ENCODE peak calls at places on chromosomes 11 and 22, in seven cellular contexts. One of them, this sample, is unnamed.

GRCh38 chr11:75577198-75577597 is 15.1 kb downstream of the SERPINH1 start:
- DNase-seq in prostate gland: peak
- DNase-seq in NB4: peak
- DNase-seq in suprapubic skin: no peak
- DNase-seq in uterus: peak
- DNase-seq in sigmoid colon: no peak
- DNase-seq in H1: no peak
- DNase-seq in this sample: no peak

GRCh38 chr11:75342231-75342918 is 9.1 kb downstream of the ARRB1 start:
- DNase-seq in suprapubic skin: no peak
- DNase-seq in NB4: no peak
- DNase-seq in H1: no peak
- DNase-seq in uterus: no peak
- DNase-seq in sigmoid colon: no peak
- DNase-seq in prostate gland: no peak
- DNase-seq in this sample: no peak

GRCh38 chr22:22684605-22685561 is 40.5 kb downstream of the GGTLC2 start:
- DNase-seq in H1: no peak
- DNase-seq in prostate gland: no peak
- DNase-seq in suprapubic skin: no peak
- DNase-seq in NB4: peak
- DNase-seq in sigmoid colon: peak
- DNase-seq in uterus: no peak
- DNase-seq in this sample: no peak

GRCh38 chr11:128686045-128686741 is 7.7 kb upstream of the FLI1 start:
- DNase-seq in prostate gland: no peak
- DNase-seq in H1: no peak
- DNase-seq in NB4: peak
- DNase-seq in uterus: no peak
- DNase-seq in suprapubic skin: no peak
- DNase-seq in sigmoid colon: no peak
- DNase-seq in this sample: no peak

GRCh38 chr11:101215069-101215468 is 85.5 kb upstream of the PGR start:
- DNase-seq in sigmoid colon: no peak
- DNase-seq in uterus: no peak
- DNase-seq in H1: no peak
- DNase-seq in suprapubic skin: no peak
- DNase-seq in NB4: no peak
- DNase-seq in prostate gland: no peak
- DNase-seq in this sample: no peak

GRCh38 chr11:23789938-23790371 is 706.9 kb upstream of the LUZP2 start:
- DNase-seq in NB4: no peak
- DNase-seq in H1: no peak
- DNase-seq in uterus: no peak
- DNase-seq in sigmoid colon: no peak
- DNase-seq in prostate gland: no peak
- DNase-seq in suprapubic skin: no peak
- DNase-seq in this sample: no peak

GRCh38 chr22:49015459-49015858 is 812.2 kb downstream of the BRD1 start:
- DNase-seq in uterus: no peak
- DNase-seq in prostate gland: no peak
- DNase-seq in sigmoid colon: peak
- DNase-seq in suprapubic skin: peak
- DNase-seq in H1: no peak
- DNase-seq in NB4: no peak
- DNase-seq in this sample: no peak

GRCh38 chr22:46909237-46910030 is 147.0 kb downstream of the TBC1D22A start:
- DNase-seq in H1: no peak
- DNase-seq in uterus: no peak
- DNase-seq in prostate gland: no peak
- DNase-seq in sigmoid colon: no peak
- DNase-seq in suprapubic skin: no peak
- DNase-seq in NB4: no peak
- DNase-seq in this sample: no peak

GRCh38 chr11:131064373-131064991 is 148.2 kb upstream of the SNX19 start:
- DNase-seq in NB4: peak
- DNase-seq in H1: peak
- DNase-seq in prostate gland: peak
- DNase-seq in sigmoid colon: no peak
- DNase-seq in uterus: peak
- DNase-seq in suprapubic skin: no peak
- DNase-seq in this sample: no peak

GRCh38 chr11:46643986-46644385 is 26.6 kb downstream of the ATG13 start:
- DNase-seq in NB4: no peak
- DNase-seq in suprapubic skin: no peak
- DNase-seq in uterus: no peak
- DNase-seq in prostate gland: no peak
- DNase-seq in sigmoid colon: no peak
- DNase-seq in H1: no peak
- DNase-seq in this sample: no peak

GRCh38 chr22:26610072-26610958 is 7.5 kb downstream of the CRYBB1 start:
- DNase-seq in NB4: peak
- DNase-seq in sigmoid colon: no peak
- DNase-seq in suprapubic skin: no peak
- DNase-seq in prostate gland: no peak
- DNase-seq in H1: no peak
- DNase-seq in uterus: no peak
- DNase-seq in this sample: no peak

GRCh38 chr11:103202048-103202651 is 92.9 kb downstream of the DYNC2H1 start:
- DNase-seq in sigmoid colon: no peak
- DNase-seq in NB4: peak
- DNase-seq in suprapubic skin: no peak
- DNase-seq in prostate gland: no peak
- DNase-seq in H1: no peak
- DNase-seq in uterus: no peak
- DNase-seq in this sample: no peak

GRCh38 chr11:126534141-126534805 is 178.8 kb downstream of the ST3GAL4 start:
- DNase-seq in H1: no peak
- DNase-seq in prostate gland: no peak
- DNase-seq in NB4: no peak
- DNase-seq in suprapubic skin: no peak
- DNase-seq in sigmoid colon: no peak
- DNase-seq in uterus: no peak
- DNase-seq in this sample: no peak

GRCh38 chr11:65571940-65572339 is 398 bp upstream of the FAM89B start:
- DNase-seq in suprapubic skin: no peak
- DNase-seq in NB4: peak
- DNase-seq in H1: no peak
- DNase-seq in sigmoid colon: no peak
- DNase-seq in prostate gland: no peak
- DNase-seq in uterus: no peak
- DNase-seq in this sample: no peak

GRCh38 chr11:33687733-33688479 is 12.7 kb downstream of the C11orf91 start:
- DNase-seq in NB4: peak
- DNase-seq in prostate gland: peak
- DNase-seq in suprapubic skin: no peak
- DNase-seq in uterus: no peak
- DNase-seq in sigmoid colon: no peak
- DNase-seq in H1: no peak
- DNase-seq in this sample: no peak

DNA sequence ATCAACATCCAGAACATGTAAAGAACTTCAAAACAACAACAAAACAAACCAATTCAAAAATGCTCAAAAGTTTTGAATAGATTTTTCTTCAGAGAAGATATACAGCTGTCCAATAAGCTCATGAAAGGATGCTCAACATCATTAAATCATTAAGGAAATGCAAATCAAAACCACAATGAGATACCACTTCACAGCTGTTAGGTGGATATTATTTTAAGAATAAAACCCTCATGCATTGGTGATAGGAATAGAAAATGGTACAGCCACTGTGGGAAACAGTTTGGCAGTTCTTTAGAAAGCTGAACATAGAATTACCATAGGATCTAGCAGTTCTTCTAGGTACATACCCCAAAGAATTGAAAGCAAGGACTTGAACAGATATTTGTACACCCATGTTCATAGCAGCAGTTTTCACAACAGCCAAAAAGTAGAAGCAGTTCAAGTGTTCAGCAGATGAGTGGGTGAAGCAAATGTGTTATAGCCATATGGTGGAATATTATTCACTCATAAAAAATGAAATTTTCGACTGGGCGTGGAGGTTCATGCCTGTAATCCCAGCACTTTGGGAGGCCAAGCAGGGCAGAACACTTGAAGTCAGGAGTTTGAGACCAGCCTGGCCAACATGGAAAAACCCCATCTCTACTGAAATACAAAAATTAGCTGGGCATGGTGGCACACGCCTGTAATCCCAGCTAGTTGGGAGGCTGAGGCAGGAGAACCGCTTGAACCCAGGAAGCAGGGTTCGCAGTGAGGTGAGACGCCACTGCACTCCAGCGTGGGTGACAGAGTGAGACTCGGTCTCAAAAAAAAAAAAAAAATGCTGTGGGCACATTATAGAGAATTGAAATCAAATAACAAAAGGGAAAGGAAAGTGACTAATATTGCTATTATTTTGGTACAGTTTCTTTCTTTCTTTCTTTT is 42.9 kb downstream of the CBL start:
- DNase-seq in NB4: no peak
- DNase-seq in H1: no peak
- DNase-seq in sigmoid colon: no peak
- DNase-seq in uterus: no peak
- DNase-seq in prostate gland: no peak
- DNase-seq in suprapubic skin: no peak
- DNase-seq in this sample: no peak
- H3K4me3 ChIP-seq in NB4: no peak
- H3K4me3 ChIP-seq in H1: no peak
- H3K4me3 ChIP-seq in sigmoid colon: no peak
- H3K4me3 ChIP-seq in uterus: no peak
- H3K4me3 ChIP-seq in prostate gland: no peak
- H3K4me3 ChIP-seq in suprapubic skin: no peak
- H3K4me3 ChIP-seq in this sample: no peak

DNA sequence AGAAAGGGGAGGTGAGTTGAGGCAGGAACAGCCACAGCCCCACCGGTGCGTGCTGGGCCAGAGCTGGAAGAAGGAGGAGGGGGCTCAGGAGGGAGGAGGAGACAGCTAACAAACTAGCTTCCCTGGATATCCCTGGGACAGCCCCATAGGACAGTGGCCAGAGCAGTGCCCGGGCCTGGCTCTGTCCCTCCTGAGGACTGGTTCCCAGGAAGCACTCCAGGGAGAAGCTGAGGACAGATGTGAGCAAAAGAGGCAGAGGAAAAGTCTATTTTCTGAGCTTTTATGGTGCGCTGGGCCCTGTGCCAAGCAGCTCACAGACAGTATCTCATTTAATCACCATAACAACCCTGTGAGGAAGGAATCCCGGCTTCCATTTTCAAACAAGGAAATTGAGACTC is 8.3 kb downstream of the DCHS1 start:
- DNase-seq in prostate gland: no peak
- DNase-seq in H1: no peak
- DNase-seq in uterus: peak
- DNase-seq in NB4: no peak
- DNase-seq in sigmoid colon: peak
- DNase-seq in suprapubic skin: no peak
- DNase-seq in this sample: no peak
- TF ChIP-seq POLR2A in prostate gland: no peak
- TF ChIP-seq POLR2A in H1: no peak
- TF ChIP-seq POLR2A in uterus: no peak
- TF ChIP-seq POLR2A in NB4: no peak
- TF ChIP-seq POLR2A in sigmoid colon: no peak
- TF ChIP-seq POLR2A in suprapubic skin: no peak
- TF ChIP-seq POLR2A in this sample: no peak

GRCh38 chr22:17380711-17381087 is 11.4 kb downstream of the CECR2 start:
- DNase-seq in NB4: no peak
- DNase-seq in suprapubic skin: no peak
- DNase-seq in sigmoid colon: no peak
- DNase-seq in H1: no peak
- DNase-seq in prostate gland: no peak
- DNase-seq in uterus: no peak
- DNase-seq in this sample: no peak
- H3K4me3 ChIP-seq in NB4: no peak
- H3K4me3 ChIP-seq in suprapubic skin: no peak
- H3K4me3 ChIP-seq in sigmoid colon: no peak
- H3K4me3 ChIP-seq in H1: peak
- H3K4me3 ChIP-seq in prostate gland: no peak
- H3K4me3 ChIP-seq in uterus: no peak
- H3K4me3 ChIP-seq in this sample: no peak

GRCh38 chr11:67379061-67380058 is 6.0 kb upstream of the CLCF1 start:
- DNase-seq in NB4: no peak
- DNase-seq in sigmoid colon: no peak
- DNase-seq in suprapubic skin: no peak
- DNase-seq in uterus: peak
- DNase-seq in H1: no peak
- DNase-seq in prostate gland: no peak
- DNase-seq in this sample: no peak
- TF ChIP-seq POLR2A in NB4: no peak
- TF ChIP-seq POLR2A in sigmoid colon: no peak
- TF ChIP-seq POLR2A in suprapubic skin: no peak
- TF ChIP-seq POLR2A in uterus: no peak
- TF ChIP-seq POLR2A in H1: no peak
- TF ChIP-seq POLR2A in prostate gland: no peak
- TF ChIP-seq POLR2A in this sample: no peak

GRCh38 chr11:61007383-61007970 is 36.0 kb downstream of the CD6 start:
- DNase-seq in NB4: no peak
- DNase-seq in H1: no peak
- DNase-seq in uterus: no peak
- DNase-seq in sigmoid colon: no peak
- DNase-seq in suprapubic skin: no peak
- DNase-seq in prostate gland: no peak
- DNase-seq in this sample: no peak
- H3K4me3 ChIP-seq in NB4: no peak
- H3K4me3 ChIP-seq in H1: peak
- H3K4me3 ChIP-seq in uterus: peak
- H3K4me3 ChIP-seq in sigmoid colon: peak
- H3K4me3 ChIP-seq in suprapubic skin: peak
- H3K4me3 ChIP-seq in prostate gland: peak
- H3K4me3 ChIP-seq in this sample: peak